ENCODE peak calls at places on chromosomes 2 and 18, in nine cellular contexts. J is kidney tubule cell, N is GM23248, R is nephron progenitor cell, D is Calu3, U is mucosa of gallbladder, S is right atrium auricular region, X is left cardiac atrium, O is HFF-Myc. Y is an unnamed sample.

GRCh38 chr18:59516356-59517155 is 157.5 kb upstream of the LMAN1 start:
- DNase-seq in J (peak), N (peak), R (no peak), D (peak), U (peak), S (peak), X (peak), O (no peak), Y (no peak)

GRCh38 chr2:134491796-134492441 is 226.9 kb downstream of the TMEM163 start:
- DNase-seq in J (peak), N (no peak), R (no peak), D (peak), U (no peak), S (peak), X (peak), O (no peak), Y (no peak)

GRCh38 chr2:40450066-40450841 is 1.6 kb downstream of the SLC8A1 start:
- DNase-seq in J (peak), N (peak), R (no peak), D (no peak), U (no peak), S (no peak), X (no peak), O (no peak), Y (no peak)

GRCh38 chr2:68917034-68917718 is 35.5 kb downstream of the GKN2 start:
- DNase-seq in J (no peak), N (no peak), R (no peak), D (no peak), U (no peak), S (no peak), X (no peak), O (no peak), Y (no peak)

GRCh38 chr2:54459037-54459441 is 2.9 kb downstream of the SPTBN1 start:
- DNase-seq in J (peak), N (peak), R (no peak), D (no peak), U (no peak), S (no peak), X (no peak), O (no peak), Y (no peak)

GRCh38 chr2:203763425-203764272 is 57.2 kb downstream of the CD28 start:
- DNase-seq in J (no peak), N (no peak), R (no peak), D (no peak), U (no peak), S (no peak), X (no peak), O (no peak), Y (no peak)

GRCh38 chr2:3285901-3286645 is 91.5 kb downstream of the EIPR1 start:
- DNase-seq in J (no peak), N (no peak), R (no peak), D (no peak), U (no peak), S (no peak), X (no peak), O (no peak), Y (no peak)

GRCh38 chr2:196592331-196592911 is 47.1 kb upstream of the CCDC150 start:
- DNase-seq in J (peak), N (peak), R (no peak), D (peak), U (no peak), S (no peak), X (peak), O (no peak), Y (peak)

GRCh38 chr18:3333056-3333720 is 71.3 kb downstream of the MYL12B start:
- DNase-seq in J (no peak), N (no peak), R (no peak), D (no peak), U (no peak), S (no peak), X (no peak), O (no peak), Y (no peak)

GRCh38 chr18:9120796-9121195 is 15.8 kb upstream of the ANKRD12 start:
- DNase-seq in J (no peak), N (no peak), R (no peak), D (no peak), U (no peak), S (no peak), X (no peak), O (no peak), Y (no peak)

Y was measured in T-helper 1 cell.